ENCODE peak calls at places on chromosomes 3 and 15, in eight cellular contexts. H is HFFc6, J is psoas muscle, A is suprapubic skin, T is fibroblast of pulmonary artery, F is fibroblast of lung, G is activated B cell treated with CpG ODN at 0.5 μM for 24 hours, P is chondrocyte. K is an unnamed sample.

GRCh38 chr3:632571-633170 is 436.1 kb downstream of the CHL1 start:
- DNase-seq in J (no peak), H (peak), T (peak), F (peak), P (no peak), A (no peak), G (no peak), K (peak)

GRCh38 chr3:23002846-23003800 is 200.0 kb upstream of the UBE2E2 start:
- DNase-seq in H (no peak), J (no peak), A (no peak), P (no peak), F (peak), T (peak), G (no peak), K (peak)

GRCh38 chr15:33846862-33847261 is 121.4 kb upstream of the CHRM5 start:
- DNase-seq in G (no peak), H (peak), T (no peak), A (no peak), J (no peak), P (no peak), F (no peak), K (no peak)

GRCh38 chr15:100725121-100726069 is 123.0 kb downstream of the ASB7 start:
- DNase-seq in J (no peak), P (no peak), A (peak), H (peak), G (no peak), T (peak), F (peak), K (peak)

GRCh38 chr3:31996195-31996594 is 14.6 kb downstream of the ZNF860 start:
- DNase-seq in G (no peak), A (no peak), H (no peak), P (no peak), F (no peak), T (no peak), J (no peak), K (no peak)

GRCh38 chr15:73924258-73924921 is 1.9 kb upstream of the LOXL1 start:
- DNase-seq in F (peak), A (no peak), T (peak), G (no peak), P (peak), H (peak), J (peak), K (peak)

GRCh38 chr15:41544650-41545015 is 576 bp upstream of the RPAP1 start:
- DNase-seq in F (no peak), T (no peak), P (no peak), H (peak), G (no peak), J (peak), A (peak), K (peak)

GRCh38 chr15:29638781-29639180 is 183.5 kb downstream of the TJP1 start:
- DNase-seq in P (no peak), A (no peak), F (peak), J (no peak), G (no peak), T (no peak), H (no peak), K (no peak)

GRCh38 chr3:160709477-160710182 is 32.7 kb downstream of the ARL14 start:
- DNase-seq in H (no peak), F (no peak), J (no peak), T (no peak), A (no peak), P (no peak), G (no peak), K (no peak)

GRCh38 chr3:72353236-72354105 is 494.8 kb downstream of the SHQ1 start:
- DNase-seq in P (no peak), H (peak), F (no peak), G (no peak), J (no peak), A (no peak), T (no peak), K (no peak)

GRCh38 chr3:164458986-164459385 is 619.3 kb downstream of the SI start:
- DNase-seq in H (no peak), F (peak), G (no peak), J (no peak), T (peak), A (no peak), P (no peak), K (peak)

GRCh38 chr15:101170568-101171350 is 81.1 kb downstream of the CHSY1 start:
- DNase-seq in F (peak), G (no peak), A (peak), J (peak), P (no peak), H (peak), T (peak), K (peak)

GRCh38 chr3:49257187-49257586 is 19.8 kb downstream of the C3orf62 start:
- DNase-seq in J (no peak), A (no peak), F (no peak), G (no peak), P (no peak), H (no peak), T (no peak), K (no peak)

GRCh38 chr3:71160800-71161546 is 422.6 kb downstream of the FOXP1 start:
- DNase-seq in P (no peak), G (no peak), A (no peak), T (no peak), F (peak), H (no peak), J (no peak), K (peak)

GRCh38 chr3:9736831-9737230 is 5.3 kb downstream of the BRPF1 start:
- DNase-seq in A (no peak), J (no peak), T (no peak), F (no peak), G (no peak), H (no peak), P (no peak), K (no peak)

GRCh38 chr3:186418601-186419238 is 56.7 kb upstream of the DGKG start:
- DNase-seq in G (no peak), J (no peak), F (no peak), T (no peak), H (no peak), P (no peak), A (no peak), K (no peak)

GRCh38 chr3:8239718-8240698 is 261.6 kb upstream of the LMCD1 start:
- DNase-seq in G (no peak), F (peak), H (peak), T (peak), A (no peak), P (no peak), J (no peak), K (peak)

GRCh38 chr3:146640955-146641867 is 36.1 kb upstream of the PLSCR5 start:
- DNase-seq in H (peak), T (peak), F (peak), G (no peak), P (no peak), J (no peak), A (no peak), K (peak)

GRCh38 chr3:63977893-63978292 is 45.4 kb downstream of the PSMD6 start:
- DNase-seq in G (no peak), T (no peak), A (no peak), H (no peak), P (no peak), F (no peak), J (no peak), K (no peak)

GRCh38 chr15:99917237-99917636 is 184.0 kb upstream of the LYSMD4 start:
- DNase-seq in H (no peak), P (no peak), J (no peak), A (no peak), F (no peak), G (no peak), T (no peak), K (no peak)

GRCh38 chr3:165193392-165194268 is 2.6 kb downstream of the SLITRK3 start:
- DNase-seq in T (no peak), F (no peak), J (no peak), P (no peak), G (no peak), A (no peak), H (no peak), K (no peak)

GRCh38 chr15:33584797-33585196 is 274.0 kb downstream of the RYR3 start:
- DNase-seq in A (no peak), G (no peak), J (no peak), P (no peak), H (no peak), F (peak), T (peak), K (peak)

GRCh38 chr15:81336568-81336967 is 12.6 kb upstream of the STARD5 start:
- DNase-seq in A (no peak), G (no peak), H (peak), F (peak), J (no peak), P (no peak), T (peak), K (peak)

GRCh38 chr15:68487087-68487843 is 55.3 kb upstream of the ITGA11 start:
- DNase-seq in G (no peak), P (no peak), A (no peak), H (peak), F (peak), T (no peak), J (no peak), K (no peak)

GRCh38 chr3:128432898-128433629 is 33.6 kb downstream of the DNAJB8 start:
- DNase-seq in G (no peak), A (no peak), H (no peak), P (no peak), F (no peak), J (no peak), T (no peak), K (no peak)

GRCh38 chr15:42038401-42038800 is 17.6 kb upstream of the PLA2G4E start:
- DNase-seq in J (no peak), H (no peak), P (no peak), A (no peak), T (no peak), G (no peak), F (no peak), K (no peak)

GRCh38 chr3:50304601-50305000 is 1.2 kb upstream of the HYAL1 start:
- DNase-seq in H (no peak), P (no peak), F (peak), A (no peak), T (no peak), J (no peak), G (no peak), K (no peak)

GRCh38 chr3:35071768-35072167 is 567.6 kb upstream of the ARPP21 start:
- DNase-seq in G (no peak), J (no peak), F (no peak), P (no peak), H (no peak), A (no peak), T (no peak), K (no peak)

GRCh38 chr15:100350434-100351226 is 8.9 kb upstream of the ADAMTS17 start:
- DNase-seq in A (no peak), P (no peak), T (peak), F (peak), H (no peak), J (no peak), G (no peak), K (peak)

GRCh38 chr15:29472901-29473423 is 203.3 kb upstream of the NSMCE3 start:
- DNase-seq in P (no peak), F (no peak), J (no peak), T (no peak), H (no peak), G (no peak), A (no peak), K (no peak)

GRCh38 chr3:14351617-14352001 is 50.8 kb upstream of the SLC6A6 start:
- DNase-seq in P (no peak), F (no peak), H (no peak), G (no peak), J (no peak), A (no peak), T (no peak), K (no peak)

GRCh38 chr3:55852326-55852725 is 365.2 kb upstream of the WNT5A start:
- DNase-seq in T (no peak), F (no peak), G (no peak), P (no peak), A (no peak), H (no peak), J (no peak), K (no peak)

GRCh38 chr3:140244893-140245292 is 309.9 kb downstream of the CLSTN2 start:
- DNase-seq in A (no peak), F (peak), J (no peak), T (no peak), G (no peak), P (no peak), H (no peak), K (no peak)

GRCh38 chr3:100496711-100497261 is 4.4 kb downstream of the TMEM45A start:
- DNase-seq in F (peak), G (no peak), A (no peak), T (peak), H (peak), J (no peak), P (no peak), K (no peak)

GRCh38 chr3:71582612-71583568 is 638 bp downstream of the FOXP1 start:
- DNase-seq in J (peak), H (no peak), F (peak), T (no peak), A (peak), P (peak), G (peak), K (peak)

GRCh38 chr15:89556413-89557262 is 18.6 kb upstream of the TICRR start:
- DNase-seq in J (no peak), A (no peak), P (no peak), F (peak), H (peak), T (peak), G (no peak), K (peak)

GRCh38 chr3:145243875-145244274 is 917.1 kb downstream of the PLOD2 start:
- DNase-seq in T (peak), A (no peak), P (no peak), G (no peak), F (peak), H (peak), J (no peak), K (peak)

GRCh38 chr15:79834496-79834895 is 62.3 kb downstream of the MTHFS start:
- DNase-seq in H (no peak), A (no peak), G (no peak), F (no peak), J (no peak), P (no peak), T (no peak), K (peak)

GRCh38 chr3:162525052-162525451 is 1028.4 kb downstream of the OTOL1 start:
- DNase-seq in J (no peak), H (peak), G (no peak), P (no peak), F (peak), A (no peak), T (peak), K (peak)

GRCh38 chr15:56537881-56538280 is 72.9 kb upstream of the MNS1 start:
- DNase-seq in G (no peak), H (no peak), T (no peak), P (peak), A (no peak), F (peak), J (peak), K (no peak)

DNA sequence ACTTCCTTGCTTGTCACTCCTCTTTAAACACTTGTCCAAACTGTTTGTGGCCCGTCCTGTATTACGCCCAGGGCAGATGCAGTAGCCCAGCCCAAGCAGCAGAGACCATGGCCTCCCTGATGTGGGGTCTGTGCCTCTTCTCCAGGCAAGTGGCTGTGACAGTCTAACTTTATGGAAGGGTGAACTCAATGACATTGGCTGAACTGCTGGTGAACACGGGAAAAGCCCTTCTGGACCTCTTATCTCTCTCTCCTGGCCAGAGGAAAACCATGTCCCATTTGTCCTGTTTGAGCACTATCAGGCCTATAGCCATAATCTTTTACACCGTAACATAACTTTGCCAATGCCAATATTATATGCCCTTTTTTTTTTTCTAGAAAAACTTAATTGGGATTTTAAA is 67.6 kb downstream of the SMAD3 start:
- DNase-seq in T (no peak), G (no peak), P (no peak), H (no peak), A (no peak), F (no peak), J (no peak), K (no peak)
- TF ChIP-seq CTCF in T (no peak), G (no peak), P (no peak), H (no peak), A (no peak), F (no peak), J (no peak), K (no peak)

GRCh38 chr15:62848631-62849050 is 193.9 kb upstream of the TPM1 start:
- DNase-seq in G (no peak), J (no peak), T (peak), H (peak), A (no peak), F (peak), P (no peak), K (no peak)
- TF ChIP-seq CTCF in G (no peak), J (no peak), T (peak), H (peak), A (no peak), F (peak), P (peak), K (no peak)

GRCh38 chr15:76217029-76217866 is 94.0 kb downstream of the ETFA start:
- DNase-seq in G (no peak), J (no peak), F (peak), A (no peak), P (no peak), H (peak), T (peak), K (peak)
- TF ChIP-seq CTCF in G (no peak), J (no peak), F (no peak), A (no peak), P (no peak), H (no peak), T (no peak), K (no peak)

GRCh38 chr3:53231532-53232511 is 24.0 kb downstream of the TKT start:
- DNase-seq in H (no peak), G (no peak), T (no peak), A (no peak), P (peak), F (no peak), J (no peak), K (no peak)
- TF ChIP-seq CTCF in H (peak), G (no peak), T (peak), A (no peak), P (peak), F (no peak), J (no peak), K (no peak)

DNA sequence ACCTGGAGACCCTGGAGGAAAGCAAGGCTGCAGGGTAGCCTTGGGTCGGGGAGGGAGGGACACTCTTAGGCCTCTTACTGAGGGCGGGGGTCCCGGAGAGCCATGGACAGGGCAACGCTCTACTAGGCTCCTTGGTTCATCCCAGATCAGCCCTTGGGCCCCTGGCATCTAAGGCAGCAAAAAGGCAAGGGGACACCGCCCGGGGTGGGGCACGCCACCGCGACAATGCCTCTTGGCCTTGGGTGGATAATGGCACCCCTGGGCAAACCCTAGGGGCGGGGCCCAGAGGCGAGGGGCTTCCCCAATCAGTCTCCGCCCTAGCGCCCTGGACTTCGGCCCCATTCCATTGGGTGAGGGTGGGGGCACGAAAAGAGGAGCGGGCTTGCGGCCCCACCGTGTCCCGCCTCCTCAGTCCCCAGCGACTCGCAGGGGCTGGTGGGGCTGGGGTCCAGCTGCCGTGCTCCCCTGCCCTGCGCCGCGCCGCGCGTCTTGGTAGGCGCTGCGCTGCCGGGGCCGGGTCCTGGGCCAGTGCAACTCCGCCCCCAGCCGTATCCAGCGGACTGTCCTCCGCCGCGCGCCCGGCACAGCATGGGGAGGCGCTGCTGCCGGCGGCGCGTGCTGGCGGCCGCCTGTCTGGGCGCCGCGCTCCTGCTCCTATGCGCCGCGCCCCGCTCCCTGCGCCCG is at the start of gene CHST13:
- DNase-seq in J (peak), H (no peak), A (no peak), G (no peak), T (peak), F (peak), P (peak), K (no peak)
- TF ChIP-seq CTCF in J (peak), H (no peak), A (no peak), G (no peak), T (no peak), F (no peak), P (peak), K (no peak)

GRCh38 chr3:69426905-69427304 is 41.0 kb upstream of the FRMD4B start:
- DNase-seq in H (no peak), G (no peak), T (peak), P (no peak), A (no peak), J (no peak), F (no peak), K (no peak)
- TF ChIP-seq CTCF in H (peak), G (no peak), T (peak), P (peak), A (no peak), J (no peak), F (no peak), K (no peak)

GRCh38 chr3:195071011-195071728 is 199.8 kb downstream of the XXYLT1 start:
- DNase-seq in G (peak), H (no peak), P (peak), F (no peak), T (no peak), A (peak), J (no peak), K (no peak)

GRCh38 chr3:195071916-195072820 is 198.8 kb downstream of the XXYLT1 start:
- DNase-seq in P (peak), F (no peak), G (peak), T (no peak), A (peak), H (no peak), J (no peak), K (no peak)

GRCh38 chr3:195069501-195070251 is 201.3 kb downstream of the XXYLT1 start:
- DNase-seq in J (no peak), G (peak), H (no peak), T (no peak), P (peak), F (no peak), A (peak), K (no peak)

GRCh38 chr3:195068481-195069080 is 202.4 kb downstream of the XXYLT1 start:
- DNase-seq in G (peak), F (no peak), T (no peak), H (no peak), A (peak), P (peak), J (no peak), K (no peak)

GRCh38 chr3:195070321-195070720 is 200.6 kb downstream of the XXYLT1 start:
- DNase-seq in F (no peak), H (no peak), T (no peak), J (no peak), A (no peak), G (peak), P (no peak), K (no peak)
- TF ChIP-seq CTCF in F (no peak), H (no peak), T (no peak), J (no peak), A (no peak), G (no peak), P (no peak), K (no peak)